ENCODE peak calls at places on chromosomes 13 and 19, in eight cellular contexts. D, M, G, Y, X, K, W and Z are unnamed samples.
A peak's percentile ranks its signal among the peaks of the same experiment; 100 is the strongest.

GRCh38 chr13:73429691-73430090 is 370.9 kb downstream of the KLF5 start:
- DNase-seq in D (no peak), M (no peak), G (no peak), Y (peak; percentile 30), X (no peak), K (no peak), W (peak; percentile 42), Z (no peak)

GRCh38 chr19:4208385-4209094 is 20.8 kb upstream of the EBI3 start:
- DNase-seq in D (no peak), M (no peak), G (no peak), Y (peak; percentile 55), X (no peak), K (no peak), W (peak; percentile 20), Z (no peak)

GRCh38 chr13:67841071-67841470 is 610.9 kb upstream of the PCDH9 start:
- DNase-seq in D (no peak), M (no peak), G (no peak), Y (no peak), X (no peak), K (no peak), W (no peak), Z (no peak)

GRCh38 chr19:58575183-58576041 is 2.3 kb upstream of the MZF1 start:
- DNase-seq in D (peak; percentile 77), M (peak; percentile 90), G (peak; percentile 75), Y (peak; percentile 93), X (peak; percentile 69), K (peak; percentile 58), W (peak; percentile 94), Z (peak; percentile 81)

GRCh38 chr13:85549819-85550218 is 249.4 kb downstream of the SLITRK6 start:
- DNase-seq in D (no peak), M (no peak), G (no peak), Y (no peak), X (no peak), K (no peak), W (no peak), Z (no peak)

GRCh38 chr19:48969276-48970138 is 4.4 kb downstream of the FTL start:
- DNase-seq in D (no peak), M (peak; percentile 48), G (no peak), Y (peak; percentile 74), X (no peak), K (no peak), W (no peak), Z (no peak)

GRCh38 chr13:40993119-40993518 is 26.0 kb downstream of the ELF1 start:
- DNase-seq in D (no peak), M (peak; percentile 42), G (no peak), Y (no peak), X (no peak), K (no peak), W (peak; percentile 26), Z (no peak)

GRCh38 chr13:25468330-25469178 is 96.8 kb downstream of the ATP8A2 start:
- DNase-seq in D (no peak), M (no peak), G (no peak), Y (peak; percentile 15), X (no peak), K (no peak), W (peak; percentile 21), Z (no peak)

GRCh38 chr13:92806215-92806614 is 420.4 kb upstream of the GPC6 start:
- DNase-seq in D (no peak), M (no peak), G (no peak), Y (no peak), X (no peak), K (no peak), W (peak; percentile 31), Z (peak; percentile 3)

GRCh38 chr13:99225078-99225477 is 24.4 kb downstream of the UBAC2 start:
- DNase-seq in D (no peak), M (no peak), G (no peak), Y (no peak), X (no peak), K (no peak), W (no peak), Z (no peak)

GRCh38 chr19:50053119-50053518 is 27.3 kb downstream of the ZNF473 start:
- DNase-seq in D (no peak), M (no peak), G (no peak), Y (no peak), X (no peak), K (no peak), W (no peak), Z (no peak)

GRCh38 chr13:105231579-105231978 is 1303.9 kb downstream of the EFNB2 start:
- DNase-seq in D (no peak), M (no peak), G (no peak), Y (no peak), X (no peak), K (no peak), W (no peak), Z (no peak)

GRCh38 chr19:2619076-2619475 is 83.4 kb downstream of the GNG7 start:
- DNase-seq in D (no peak), M (no peak), G (no peak), Y (no peak), X (no peak), K (no peak), W (peak; percentile 24), Z (no peak)

GRCh38 chr13:51488212-51488611 is 35.4 kb upstream of the INTS6 start:
- DNase-seq in D (no peak), M (no peak), G (no peak), Y (no peak), X (no peak), K (no peak), W (no peak), Z (no peak)

GRCh38 chr19:57002195-57002601 is 117.6 kb upstream of the USP29 start:
- DNase-seq in D (no peak), M (no peak), G (no peak), Y (no peak), X (no peak), K (no peak), W (no peak), Z (no peak)

GRCh38 chr13:19910336-19911072 is 47.1 kb upstream of the ZMYM5 start:
- DNase-seq in D (no peak), M (no peak), G (no peak), Y (peak; percentile 15), X (no peak), K (no peak), W (peak; percentile 5), Z (no peak)

GRCh38 chr13:32347651-32348050 is 32.3 kb downstream of the BRCA2 start:
- DNase-seq in D (no peak), M (no peak), G (no peak), Y (no peak), X (no peak), K (no peak), W (no peak), Z (no peak)

GRCh38 chr19:51084505-51084904 is 1.8 kb upstream of the KLK14 start:
- DNase-seq in D (no peak), M (no peak), G (no peak), Y (no peak), X (no peak), K (no peak), W (no peak), Z (no peak)

GRCh38 chr13:54174001-54174400 is 1145.4 kb downstream of the OLFM4 start:
- DNase-seq in D (no peak), M (no peak), G (no peak), Y (no peak), X (no peak), K (no peak), W (no peak), Z (no peak)

DNA sequence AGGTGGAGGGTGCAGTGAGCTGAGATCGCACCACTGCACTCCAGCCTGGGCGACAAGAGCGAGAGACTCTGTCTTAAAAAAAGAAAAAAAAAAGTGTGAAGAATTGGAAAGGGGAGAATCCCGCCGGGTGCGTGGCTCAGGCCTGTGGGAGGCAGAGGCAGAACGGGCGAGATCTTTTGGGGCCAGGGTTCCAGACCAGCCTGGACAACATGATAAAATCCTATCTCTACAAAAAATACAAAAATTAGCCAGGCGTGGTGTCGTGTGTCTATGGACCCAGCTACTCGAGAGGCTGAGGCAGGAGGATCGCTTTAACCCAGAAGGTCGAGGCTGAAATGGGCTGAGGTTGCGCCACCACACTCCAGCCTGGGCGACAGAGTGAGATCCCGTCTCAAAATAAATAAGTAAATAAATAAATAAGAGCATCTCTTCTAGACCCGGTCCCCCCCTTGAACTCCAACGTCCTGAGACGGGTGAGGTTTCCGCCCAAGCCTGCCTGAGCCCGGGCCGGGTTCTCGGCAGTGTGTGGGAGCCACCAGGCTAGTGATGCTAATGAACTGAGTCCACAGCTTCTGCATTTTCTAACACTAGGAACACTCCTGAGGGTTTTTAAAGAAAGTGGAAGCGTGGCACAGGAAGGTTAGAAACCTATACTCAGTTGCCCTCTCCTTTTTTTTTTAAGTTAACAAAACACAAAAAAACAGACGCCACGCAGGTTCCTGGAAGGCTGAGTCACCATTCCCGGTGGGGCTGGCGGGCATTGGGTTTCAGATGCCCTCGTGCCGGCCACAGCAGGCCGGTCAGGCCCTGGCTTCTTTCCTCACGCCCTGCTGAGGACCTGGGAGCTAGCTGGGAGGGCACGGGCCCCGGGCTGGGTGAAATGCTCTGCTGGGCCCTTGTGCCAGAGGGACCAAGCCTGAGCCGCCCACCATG is 22.1 kb downstream of the GPX4 start:
- DNase-seq in D (no peak), M (no peak), G (no peak), Y (no peak), X (no peak), K (no peak), W (no peak), Z (no peak)
- H3K27ac ChIP-seq in D (no peak overlapping the region), M (no peak overlapping the region), G (peak overlapping the region; percentile 79), Y (peak overlapping the region; percentile 77), X (no peak overlapping the region), K (no peak overlapping the region), W (no peak overlapping the region), Z (no peak overlapping the region)

DNA sequence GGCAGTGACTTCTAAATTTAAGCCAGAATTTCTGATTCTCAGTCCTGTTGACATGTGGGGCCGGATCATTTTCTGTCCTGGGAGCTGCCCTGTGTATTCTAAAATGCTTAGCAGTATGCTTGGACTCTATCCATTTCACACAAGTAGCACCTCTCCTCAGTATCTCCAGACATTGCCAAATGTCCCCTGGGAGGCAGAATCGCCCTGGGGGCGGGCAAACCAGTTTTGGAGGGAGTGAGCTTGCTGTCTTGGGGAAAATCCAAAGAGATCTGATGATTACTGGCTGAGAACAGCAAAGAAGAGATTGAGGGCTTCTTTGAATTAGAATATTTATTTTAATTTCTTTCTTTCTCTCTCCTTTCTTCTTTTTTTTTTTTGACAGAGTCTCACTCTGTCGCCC is 16.4 kb downstream of the VAV1 start:
- DNase-seq in D (no peak), M (no peak), G (no peak), Y (no peak), X (no peak), K (no peak), W (no peak), Z (no peak)
- H3K27ac ChIP-seq in D (no peak overlapping the region), M (no peak overlapping the region), G (no peak overlapping the region), Y (no peak overlapping the region), X (no peak overlapping the region), K (no peak overlapping the region), W (no peak overlapping the region), Z (no peak overlapping the region)

DNA sequence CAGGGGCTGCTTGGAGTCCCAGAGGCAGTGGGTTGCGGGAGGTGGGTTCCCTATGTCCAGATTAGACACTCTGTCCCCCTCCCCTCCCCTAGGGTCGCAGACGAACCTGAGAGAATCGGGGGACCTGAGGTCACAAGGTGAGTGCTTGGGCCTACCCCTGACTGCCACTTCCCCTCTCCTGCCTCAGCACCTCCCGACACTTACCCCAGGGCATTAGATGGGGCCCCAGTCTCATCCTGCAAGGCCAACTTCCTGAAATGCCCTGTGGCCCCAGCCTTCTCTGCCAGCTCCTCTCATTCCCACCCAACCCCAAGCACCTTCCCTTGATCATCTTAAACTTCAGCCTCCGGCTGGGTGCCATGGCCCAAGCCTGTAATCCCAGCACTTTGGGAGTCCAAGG is 23.0 kb downstream of the CKM start:
- DNase-seq in D (no peak), M (no peak), G (no peak), Y (no peak), X (no peak), K (no peak), W (no peak), Z (no peak)
- H3K27ac ChIP-seq in D (no peak overlapping the region), M (no peak overlapping the region), G (no peak overlapping the region), Y (no peak overlapping the region), X (no peak overlapping the region), K (no peak overlapping the region), W (no peak overlapping the region), Z (no peak overlapping the region)

GRCh38 chr13:113187263-113187669 is 21.2 kb downstream of the PCID2 start:
- DNase-seq in D (no peak), M (no peak), G (peak; percentile 74), Y (peak; percentile 94), X (no peak), K (no peak), W (peak; percentile 98), Z (no peak)
- H3K27ac ChIP-seq in D (no peak overlapping the region), M (no peak overlapping the region), G (peak overlapping the region; percentile 48), Y (peak overlapping the region; percentile 78), X (no peak overlapping the region), K (no peak overlapping the region), W (no peak overlapping the region), Z (peak overlapping the region; percentile 16)